ENCODE peak calls at places on chromosome 19, in nine cellular contexts. One of them, this sample, is unnamed.

GRCh38 chr19:6238643-6239281 is 41.0 kb downstream of the MLLT1 start:
- DNase-seq in thoracic aorta: no peak
- DNase-seq in uterus: peak; percentile 78
- DNase-seq in suprapubic skin: no peak
- DNase-seq in CD4-positive, CD25-positive, alpha-beta regulatory T cell: no peak
- DNase-seq in mucosa of descending colon: peak; percentile 28
- DNase-seq in heart right ventricle: peak; percentile 67
- DNase-seq in vagina: no peak
- DNase-seq in effector memory CD4-positive, alpha-beta T cell: no peak
- DNase-seq in this sample: no peak

GRCh38 chr19:34214040-34214439 is 40.3 kb upstream of the GARRE1 start:
- DNase-seq in thoracic aorta: no peak
- DNase-seq in uterus: no peak
- DNase-seq in suprapubic skin: no peak
- DNase-seq in CD4-positive, CD25-positive, alpha-beta regulatory T cell: no peak
- DNase-seq in mucosa of descending colon: no peak
- DNase-seq in heart right ventricle: no peak
- DNase-seq in vagina: no peak
- DNase-seq in effector memory CD4-positive, alpha-beta T cell: no peak
- DNase-seq in this sample: no peak

GRCh38 chr19:51750381-51751124 is 1.1 kb downstream of the FPR1 start:
- DNase-seq in thoracic aorta: no peak
- DNase-seq in uterus: no peak
- DNase-seq in suprapubic skin: no peak
- DNase-seq in CD4-positive, CD25-positive, alpha-beta regulatory T cell: no peak
- DNase-seq in mucosa of descending colon: no peak
- DNase-seq in heart right ventricle: no peak
- DNase-seq in vagina: no peak
- DNase-seq in effector memory CD4-positive, alpha-beta T cell: no peak
- DNase-seq in this sample: no peak

GRCh38 chr19:56312787-56313343 is 1.8 kb downstream of the ZSCAN5A start:
- DNase-seq in thoracic aorta: no peak
- DNase-seq in uterus: no peak
- DNase-seq in suprapubic skin: no peak
- DNase-seq in CD4-positive, CD25-positive, alpha-beta regulatory T cell: no peak
- DNase-seq in mucosa of descending colon: no peak
- DNase-seq in heart right ventricle: no peak
- DNase-seq in vagina: no peak
- DNase-seq in effector memory CD4-positive, alpha-beta T cell: no peak
- DNase-seq in this sample: no peak

GRCh38 chr19:45294291-45295029 is 28.2 kb downstream of the CKM start:
- DNase-seq in thoracic aorta: no peak
- DNase-seq in uterus: no peak
- DNase-seq in suprapubic skin: no peak
- DNase-seq in CD4-positive, CD25-positive, alpha-beta regulatory T cell: no peak
- DNase-seq in mucosa of descending colon: no peak
- DNase-seq in heart right ventricle: peak; percentile 57
- DNase-seq in vagina: no peak
- DNase-seq in effector memory CD4-positive, alpha-beta T cell: no peak
- DNase-seq in this sample: peak; percentile 72

GRCh38 chr19:47695533-47696262 is 17.5 kb upstream of the EHD2 start:
- DNase-seq in thoracic aorta: no peak
- DNase-seq in uterus: no peak
- DNase-seq in suprapubic skin: no peak
- DNase-seq in CD4-positive, CD25-positive, alpha-beta regulatory T cell: no peak
- DNase-seq in mucosa of descending colon: no peak
- DNase-seq in heart right ventricle: no peak
- DNase-seq in vagina: no peak
- DNase-seq in effector memory CD4-positive, alpha-beta T cell: no peak
- DNase-seq in this sample: no peak

GRCh38 chr19:22784051-22784450 is at the start of gene ZNF99:
- DNase-seq in thoracic aorta: peak; percentile 5
- DNase-seq in uterus: peak; percentile 58
- DNase-seq in suprapubic skin: peak; percentile 56
- DNase-seq in CD4-positive, CD25-positive, alpha-beta regulatory T cell: no peak
- DNase-seq in mucosa of descending colon: no peak
- DNase-seq in heart right ventricle: peak; percentile 68
- DNase-seq in vagina: no peak
- DNase-seq in effector memory CD4-positive, alpha-beta T cell: no peak
- DNase-seq in this sample: peak; percentile 52

GRCh38 chr19:30360378-30361106 is 11.6 kb upstream of the ZNF536 start:
- DNase-seq in thoracic aorta: no peak
- DNase-seq in uterus: no peak
- DNase-seq in suprapubic skin: no peak
- DNase-seq in CD4-positive, CD25-positive, alpha-beta regulatory T cell: no peak
- DNase-seq in mucosa of descending colon: no peak
- DNase-seq in heart right ventricle: no peak
- DNase-seq in vagina: no peak
- DNase-seq in effector memory CD4-positive, alpha-beta T cell: no peak
- DNase-seq in this sample: no peak

GRCh38 chr19:12778020-12778904 is 2.9 kb upstream of the HOOK2 start:
- DNase-seq in thoracic aorta: no peak
- DNase-seq in uterus: peak; percentile 72
- DNase-seq in suprapubic skin: peak; percentile 90
- DNase-seq in CD4-positive, CD25-positive, alpha-beta regulatory T cell: no peak
- DNase-seq in mucosa of descending colon: peak; percentile 79
- DNase-seq in heart right ventricle: peak; percentile 78
- DNase-seq in vagina: no peak
- DNase-seq in effector memory CD4-positive, alpha-beta T cell: no peak
- DNase-seq in this sample: peak; percentile 71

GRCh38 chr19:16335226-16335625 is 10.6 kb downstream of the KLF2 start:
- DNase-seq in thoracic aorta: no peak
- DNase-seq in uterus: no peak
- DNase-seq in suprapubic skin: no peak
- DNase-seq in CD4-positive, CD25-positive, alpha-beta regulatory T cell: no peak
- DNase-seq in mucosa of descending colon: no peak
- DNase-seq in heart right ventricle: no peak
- DNase-seq in vagina: no peak
- DNase-seq in effector memory CD4-positive, alpha-beta T cell: no peak
- DNase-seq in this sample: no peak

GRCh38 chr19:16330368-16330801 is 5.8 kb downstream of the KLF2 start:
- DNase-seq in thoracic aorta: peak; percentile 77
- DNase-seq in uterus: peak; percentile 54
- DNase-seq in suprapubic skin: peak; percentile 91
- DNase-seq in CD4-positive, CD25-positive, alpha-beta regulatory T cell: peak; percentile 94
- DNase-seq in mucosa of descending colon: peak; percentile 72
- DNase-seq in heart right ventricle: peak; percentile 66
- DNase-seq in vagina: no peak
- DNase-seq in effector memory CD4-positive, alpha-beta T cell: peak; percentile 94
- DNase-seq in this sample: peak; percentile 84

GRCh38 chr19:16334421-16334820 is 9.8 kb downstream of the KLF2 start:
- DNase-seq in thoracic aorta: no peak
- DNase-seq in uterus: no peak
- DNase-seq in suprapubic skin: no peak
- DNase-seq in CD4-positive, CD25-positive, alpha-beta regulatory T cell: no peak
- DNase-seq in mucosa of descending colon: no peak
- DNase-seq in heart right ventricle: no peak
- DNase-seq in vagina: no peak
- DNase-seq in effector memory CD4-positive, alpha-beta T cell: no peak
- DNase-seq in this sample: no peak

GRCh38 chr19:16330811-16331690 is 6.4 kb downstream of the KLF2 start:
- DNase-seq in thoracic aorta: no peak
- DNase-seq in uterus: no peak
- DNase-seq in suprapubic skin: no peak
- DNase-seq in CD4-positive, CD25-positive, alpha-beta regulatory T cell: no peak
- DNase-seq in mucosa of descending colon: no peak
- DNase-seq in heart right ventricle: no peak
- DNase-seq in vagina: no peak
- DNase-seq in effector memory CD4-positive, alpha-beta T cell: no peak
- DNase-seq in this sample: no peak

GRCh38 chr19:16332991-16333624 is 8.5 kb downstream of the KLF2 start:
- DNase-seq in thoracic aorta: no peak
- DNase-seq in uterus: no peak
- DNase-seq in suprapubic skin: no peak
- DNase-seq in CD4-positive, CD25-positive, alpha-beta regulatory T cell: no peak
- DNase-seq in mucosa of descending colon: no peak
- DNase-seq in heart right ventricle: no peak
- DNase-seq in vagina: no peak
- DNase-seq in effector memory CD4-positive, alpha-beta T cell: no peak
- DNase-seq in this sample: no peak
- H3K4me1 ChIP-seq in thoracic aorta: peaks cover 14% of the 10 kb centered on the region
- H3K4me1 ChIP-seq in uterus: peaks cover 7% of the 10 kb centered on the region
- H3K4me1 ChIP-seq in suprapubic skin: peaks cover 21% of the 10 kb centered on the region
- H3K4me1 ChIP-seq in CD4-positive, CD25-positive, alpha-beta regulatory T cell: peaks cover 50% of the 10 kb centered on the region
- H3K4me1 ChIP-seq in mucosa of descending colon: peaks cover 6% of the 10 kb centered on the region
- H3K4me1 ChIP-seq in heart right ventricle: peaks cover 4% of the 10 kb centered on the region
- H3K4me1 ChIP-seq in vagina: peaks cover 22% of the 10 kb centered on the region
- H3K4me1 ChIP-seq in effector memory CD4-positive, alpha-beta T cell: peaks cover 19% of the 10 kb centered on the region
- H3K4me1 ChIP-seq in this sample: no peaks in the 10 kb centered on the region

GRCh38 chr19:38676878-38677646 is 29.6 kb downstream of the ACTN4 start:
- DNase-seq in thoracic aorta: no peak
- DNase-seq in uterus: no peak
- DNase-seq in suprapubic skin: no peak
- DNase-seq in CD4-positive, CD25-positive, alpha-beta regulatory T cell: no peak
- DNase-seq in mucosa of descending colon: no peak
- DNase-seq in heart right ventricle: no peak
- DNase-seq in vagina: no peak
- DNase-seq in effector memory CD4-positive, alpha-beta T cell: no peak
- DNase-seq in this sample: no peak

GRCh38 chr19:38676023-38676877 is 28.8 kb downstream of the ACTN4 start:
- DNase-seq in thoracic aorta: no peak
- DNase-seq in uterus: no peak
- DNase-seq in suprapubic skin: no peak
- DNase-seq in CD4-positive, CD25-positive, alpha-beta regulatory T cell: no peak
- DNase-seq in mucosa of descending colon: no peak
- DNase-seq in heart right ventricle: no peak
- DNase-seq in vagina: no peak
- DNase-seq in effector memory CD4-positive, alpha-beta T cell: no peak
- DNase-seq in this sample: no peak

GRCh38 chr19:38678891-38679494 is 31.5 kb downstream of the ACTN4 start:
- DNase-seq in thoracic aorta: no peak
- DNase-seq in uterus: no peak
- DNase-seq in suprapubic skin: no peak
- DNase-seq in CD4-positive, CD25-positive, alpha-beta regulatory T cell: no peak
- DNase-seq in mucosa of descending colon: no peak
- DNase-seq in heart right ventricle: no peak
- DNase-seq in vagina: no peak
- DNase-seq in effector memory CD4-positive, alpha-beta T cell: no peak
- DNase-seq in this sample: no peak

GRCh38 chr19:38679839-38680238 is 32.4 kb downstream of the ACTN4 start:
- DNase-seq in thoracic aorta: no peak
- DNase-seq in uterus: no peak
- DNase-seq in suprapubic skin: no peak
- DNase-seq in CD4-positive, CD25-positive, alpha-beta regulatory T cell: no peak
- DNase-seq in mucosa of descending colon: no peak
- DNase-seq in heart right ventricle: no peak
- DNase-seq in vagina: no peak
- DNase-seq in effector memory CD4-positive, alpha-beta T cell: no peak
- DNase-seq in this sample: no peak

DNA sequence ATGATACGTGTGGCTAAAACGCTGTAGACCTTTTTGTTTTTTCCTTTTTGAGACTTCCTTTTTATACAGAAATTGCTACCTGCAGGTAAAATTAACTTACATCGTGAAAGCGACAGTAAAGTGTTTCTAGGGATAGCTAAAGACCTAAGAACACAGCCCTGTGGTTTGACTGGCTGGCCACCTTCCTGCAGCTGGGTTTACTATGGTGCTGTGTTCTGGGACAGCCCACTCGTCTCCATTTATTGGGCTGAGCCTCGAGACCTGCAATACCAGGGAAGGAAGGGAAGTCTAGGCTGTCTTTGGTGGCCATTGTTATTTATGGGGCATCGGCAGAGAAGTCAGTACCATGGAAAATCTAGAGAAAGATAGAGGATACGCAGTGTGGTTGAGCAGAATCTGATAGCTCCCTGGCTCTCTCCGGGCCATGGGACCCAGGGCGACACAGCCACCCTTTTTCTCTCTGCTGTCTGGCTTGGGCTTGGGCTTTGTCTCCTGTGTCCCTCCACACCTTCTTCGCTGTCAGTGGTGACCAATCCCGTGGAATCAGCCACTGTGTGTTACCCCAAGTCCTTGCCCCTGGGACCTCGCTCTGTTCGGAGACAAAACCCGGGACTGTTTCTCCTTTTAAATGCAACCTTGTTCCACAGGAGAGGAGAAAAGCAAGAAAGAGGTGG is 30.9 kb downstream of the ACTN4 start:
- DNase-seq in thoracic aorta: no peak
- DNase-seq in uterus: no peak
- DNase-seq in suprapubic skin: no peak
- DNase-seq in CD4-positive, CD25-positive, alpha-beta regulatory T cell: no peak
- DNase-seq in mucosa of descending colon: no peak
- DNase-seq in heart right ventricle: no peak
- DNase-seq in vagina: no peak
- DNase-seq in effector memory CD4-positive, alpha-beta T cell: no peak
- DNase-seq in this sample: no peak
- H3K4me1 ChIP-seq in thoracic aorta: peaks cover 56% of the 10 kb centered on the region
- H3K4me1 ChIP-seq in uterus: no peaks in the 10 kb centered on the region
- H3K4me1 ChIP-seq in suprapubic skin: peaks cover 85% of the 10 kb centered on the region
- H3K4me1 ChIP-seq in CD4-positive, CD25-positive, alpha-beta regulatory T cell: peaks cover 96% of the 10 kb centered on the region
- H3K4me1 ChIP-seq in mucosa of descending colon: peaks cover 96% of the 10 kb centered on the region
- H3K4me1 ChIP-seq in heart right ventricle: peaks cover 51% of the 10 kb centered on the region
- H3K4me1 ChIP-seq in vagina: peaks cover 92% of the 10 kb centered on the region
- H3K4me1 ChIP-seq in effector memory CD4-positive, alpha-beta T cell: peaks cover 66% of the 10 kb centered on the region
- H3K4me1 ChIP-seq in this sample: peaks cover 63% of the 10 kb centered on the region

GRCh38 chr19:8388612-8388958 is 1.6 kb upstream of the RAB11B start:
- DNase-seq in thoracic aorta: no peak
- DNase-seq in uterus: no peak
- DNase-seq in suprapubic skin: no peak
- DNase-seq in CD4-positive, CD25-positive, alpha-beta regulatory T cell: no peak
- DNase-seq in mucosa of descending colon: no peak
- DNase-seq in heart right ventricle: no peak
- DNase-seq in vagina: no peak
- DNase-seq in effector memory CD4-positive, alpha-beta T cell: no peak
- DNase-seq in this sample: no peak
- H3K4me1 ChIP-seq in thoracic aorta: peaks cover 25% of the 10 kb centered on the region
- H3K4me1 ChIP-seq in uterus: no peaks in the 10 kb centered on the region
- H3K4me1 ChIP-seq in suprapubic skin: peaks cover 71% of the 10 kb centered on the region
- H3K4me1 ChIP-seq in CD4-positive, CD25-positive, alpha-beta regulatory T cell: peaks cover 18% of the 10 kb centered on the region
- H3K4me1 ChIP-seq in mucosa of descending colon: peaks cover 23% of the 10 kb centered on the region
- H3K4me1 ChIP-seq in heart right ventricle: peaks cover 17% of the 10 kb centered on the region
- H3K4me1 ChIP-seq in vagina: peaks cover 39% of the 10 kb centered on the region
- H3K4me1 ChIP-seq in effector memory CD4-positive, alpha-beta T cell: peaks cover 5% of the 10 kb centered on the region
- H3K4me1 ChIP-seq in this sample: peaks cover 32% of the 10 kb centered on the region

GRCh38 chr19:3863648-3864047 is 5.2 kb downstream of the ZFR2 start:
- DNase-seq in thoracic aorta: no peak
- DNase-seq in uterus: no peak
- DNase-seq in suprapubic skin: no peak
- DNase-seq in CD4-positive, CD25-positive, alpha-beta regulatory T cell: no peak
- DNase-seq in mucosa of descending colon: no peak
- DNase-seq in heart right ventricle: no peak
- DNase-seq in vagina: no peak
- DNase-seq in effector memory CD4-positive, alpha-beta T cell: no peak
- DNase-seq in this sample: no peak

GRCh38 chr19:3867971-3868769 is 668 bp downstream of the ZFR2 start:
- DNase-seq in thoracic aorta: no peak
- DNase-seq in uterus: no peak
- DNase-seq in suprapubic skin: no peak
- DNase-seq in CD4-positive, CD25-positive, alpha-beta regulatory T cell: no peak
- DNase-seq in mucosa of descending colon: no peak
- DNase-seq in heart right ventricle: no peak
- DNase-seq in vagina: no peak
- DNase-seq in effector memory CD4-positive, alpha-beta T cell: no peak
- DNase-seq in this sample: no peak

GRCh38 chr19:3862826-3863500 is 5.9 kb downstream of the ZFR2 start:
- DNase-seq in thoracic aorta: no peak
- DNase-seq in uterus: no peak
- DNase-seq in suprapubic skin: no peak
- DNase-seq in CD4-positive, CD25-positive, alpha-beta regulatory T cell: no peak
- DNase-seq in mucosa of descending colon: no peak
- DNase-seq in heart right ventricle: no peak
- DNase-seq in vagina: no peak
- DNase-seq in effector memory CD4-positive, alpha-beta T cell: no peak
- DNase-seq in this sample: no peak

GRCh38 chr19:3868770-3869456 is at the start of gene ZFR2:
- DNase-seq in thoracic aorta: no peak
- DNase-seq in uterus: no peak
- DNase-seq in suprapubic skin: no peak
- DNase-seq in CD4-positive, CD25-positive, alpha-beta regulatory T cell: no peak
- DNase-seq in mucosa of descending colon: no peak
- DNase-seq in heart right ventricle: no peak
- DNase-seq in vagina: no peak
- DNase-seq in effector memory CD4-positive, alpha-beta T cell: peak; percentile 12
- DNase-seq in this sample: no peak

GRCh38 chr19:3866798-3867638 is 1.8 kb downstream of the ZFR2 start:
- DNase-seq in thoracic aorta: no peak
- DNase-seq in uterus: no peak
- DNase-seq in suprapubic skin: no peak
- DNase-seq in CD4-positive, CD25-positive, alpha-beta regulatory T cell: no peak
- DNase-seq in mucosa of descending colon: no peak
- DNase-seq in heart right ventricle: no peak
- DNase-seq in vagina: no peak
- DNase-seq in effector memory CD4-positive, alpha-beta T cell: no peak
- DNase-seq in this sample: no peak
- H3K4me1 ChIP-seq in thoracic aorta: no peaks in the 10 kb centered on the region
- H3K4me1 ChIP-seq in uterus: no peaks in the 10 kb centered on the region
- H3K4me1 ChIP-seq in suprapubic skin: peaks cover 9% of the 10 kb centered on the region
- H3K4me1 ChIP-seq in CD4-positive, CD25-positive, alpha-beta regulatory T cell: peaks cover 7% of the 10 kb centered on the region
- H3K4me1 ChIP-seq in mucosa of descending colon: no peaks in the 10 kb centered on the region
- H3K4me1 ChIP-seq in heart right ventricle: no peaks in the 10 kb centered on the region
- H3K4me1 ChIP-seq in vagina: peaks cover 7% of the 10 kb centered on the region
- H3K4me1 ChIP-seq in effector memory CD4-positive, alpha-beta T cell: no peaks in the 10 kb centered on the region
- H3K4me1 ChIP-seq in this sample: no peaks in the 10 kb centered on the region